ENCODE peak calls at places on chromosomes 11 and 22, in nine cellular contexts. One of them, this sample, is unnamed.

GRCh38 chr11:75264971-75265370 is 24.4 kb downstream of the TPBGL start:
- DNase-seq in dorsolateral prefrontal cortex: no peak
- DNase-seq in AG04450: no peak
- DNase-seq in choroid plexus epithelial cell: no peak
- DNase-seq in colonic mucosa: no peak
- DNase-seq in tibial artery: peak
- DNase-seq in astrocyte of the cerebellum: no peak
- DNase-seq in Peyer's patch: no peak
- DNase-seq in GM12865: no peak
- DNase-seq in this sample: no peak

GRCh38 chr11:5610446-5610845 is 14.0 kb downstream of the TRIM6 start:
- DNase-seq in dorsolateral prefrontal cortex: no peak
- DNase-seq in AG04450: no peak
- DNase-seq in choroid plexus epithelial cell: no peak
- DNase-seq in colonic mucosa: no peak
- DNase-seq in tibial artery: no peak
- DNase-seq in astrocyte of the cerebellum: no peak
- DNase-seq in Peyer's patch: no peak
- DNase-seq in GM12865: no peak
- DNase-seq in this sample: no peak

GRCh38 chr22:44464000-44464399 is 34.0 kb downstream of the RTL6 start:
- DNase-seq in dorsolateral prefrontal cortex: no peak
- DNase-seq in AG04450: no peak
- DNase-seq in choroid plexus epithelial cell: no peak
- DNase-seq in colonic mucosa: no peak
- DNase-seq in tibial artery: no peak
- DNase-seq in astrocyte of the cerebellum: no peak
- DNase-seq in Peyer's patch: no peak
- DNase-seq in GM12865: no peak
- DNase-seq in this sample: no peak

GRCh38 chr22:46622081-46622521 is 1.9 kb downstream of the GRAMD4 start:
- DNase-seq in dorsolateral prefrontal cortex: no peak
- DNase-seq in AG04450: no peak
- DNase-seq in choroid plexus epithelial cell: no peak
- DNase-seq in colonic mucosa: no peak
- DNase-seq in tibial artery: no peak
- DNase-seq in astrocyte of the cerebellum: no peak
- DNase-seq in Peyer's patch: no peak
- DNase-seq in GM12865: no peak
- DNase-seq in this sample: no peak

GRCh38 chr22:42364641-42365336 is 67.4 kb downstream of the NFAM1 start:
- DNase-seq in dorsolateral prefrontal cortex: no peak
- DNase-seq in AG04450: no peak
- DNase-seq in choroid plexus epithelial cell: peak
- DNase-seq in colonic mucosa: no peak
- DNase-seq in tibial artery: no peak
- DNase-seq in astrocyte of the cerebellum: no peak
- DNase-seq in Peyer's patch: no peak
- DNase-seq in GM12865: no peak
- DNase-seq in this sample: no peak

GRCh38 chr11:96149743-96150555 is 193.0 kb downstream of the MAML2 start:
- DNase-seq in dorsolateral prefrontal cortex: no peak
- DNase-seq in AG04450: peak
- DNase-seq in choroid plexus epithelial cell: peak
- DNase-seq in colonic mucosa: no peak
- DNase-seq in tibial artery: no peak
- DNase-seq in astrocyte of the cerebellum: no peak
- DNase-seq in Peyer's patch: no peak
- DNase-seq in GM12865: no peak
- DNase-seq in this sample: no peak

GRCh38 chr11:118438314-118438931 is 2.1 kb downstream of the KMT2A start:
- DNase-seq in dorsolateral prefrontal cortex: no peak
- DNase-seq in AG04450: peak
- DNase-seq in choroid plexus epithelial cell: peak
- DNase-seq in colonic mucosa: peak
- DNase-seq in tibial artery: peak
- DNase-seq in astrocyte of the cerebellum: peak
- DNase-seq in Peyer's patch: no peak
- DNase-seq in GM12865: peak
- DNase-seq in this sample: no peak

GRCh38 chr22:21038405-21038804 is 6.0 kb upstream of the SLC7A4 start:
- DNase-seq in dorsolateral prefrontal cortex: no peak
- DNase-seq in AG04450: no peak
- DNase-seq in choroid plexus epithelial cell: peak
- DNase-seq in colonic mucosa: no peak
- DNase-seq in tibial artery: no peak
- DNase-seq in astrocyte of the cerebellum: no peak
- DNase-seq in Peyer's patch: no peak
- DNase-seq in GM12865: no peak
- DNase-seq in this sample: no peak

GRCh38 chr11:41281131-41281742 is 178.2 kb downstream of the LRRC4C start:
- DNase-seq in dorsolateral prefrontal cortex: no peak
- DNase-seq in AG04450: no peak
- DNase-seq in choroid plexus epithelial cell: peak
- DNase-seq in colonic mucosa: no peak
- DNase-seq in tibial artery: no peak
- DNase-seq in astrocyte of the cerebellum: peak
- DNase-seq in Peyer's patch: no peak
- DNase-seq in GM12865: no peak
- DNase-seq in this sample: no peak

GRCh38 chr22:49181942-49182341 is 645.7 kb downstream of the BRD1 start:
- DNase-seq in dorsolateral prefrontal cortex: no peak
- DNase-seq in AG04450: no peak
- DNase-seq in choroid plexus epithelial cell: no peak
- DNase-seq in colonic mucosa: no peak
- DNase-seq in tibial artery: no peak
- DNase-seq in astrocyte of the cerebellum: no peak
- DNase-seq in Peyer's patch: peak
- DNase-seq in GM12865: no peak
- DNase-seq in this sample: no peak

GRCh38 chr11:129911298-129911697 is 15.9 kb upstream of the NFRKB start:
- DNase-seq in dorsolateral prefrontal cortex: no peak
- DNase-seq in AG04450: no peak
- DNase-seq in choroid plexus epithelial cell: peak
- DNase-seq in colonic mucosa: no peak
- DNase-seq in tibial artery: no peak
- DNase-seq in astrocyte of the cerebellum: no peak
- DNase-seq in Peyer's patch: no peak
- DNase-seq in GM12865: no peak
- DNase-seq in this sample: no peak

GRCh38 chr11:128116447-128117240 is 470.7 kb downstream of the ETS1 start:
- DNase-seq in dorsolateral prefrontal cortex: no peak
- DNase-seq in AG04450: no peak
- DNase-seq in choroid plexus epithelial cell: peak
- DNase-seq in colonic mucosa: no peak
- DNase-seq in tibial artery: no peak
- DNase-seq in astrocyte of the cerebellum: no peak
- DNase-seq in Peyer's patch: no peak
- DNase-seq in GM12865: no peak
- DNase-seq in this sample: no peak

GRCh38 chr11:32830796-32831195 is 1.1 kb downstream of the PRRG4 start:
- DNase-seq in dorsolateral prefrontal cortex: no peak
- DNase-seq in AG04450: no peak
- DNase-seq in choroid plexus epithelial cell: no peak
- DNase-seq in colonic mucosa: no peak
- DNase-seq in tibial artery: no peak
- DNase-seq in astrocyte of the cerebellum: no peak
- DNase-seq in Peyer's patch: no peak
- DNase-seq in GM12865: no peak
- DNase-seq in this sample: no peak
- H3K4me3 ChIP-seq in dorsolateral prefrontal cortex: no peak
- H3K4me3 ChIP-seq in AG04450: no peak
- H3K4me3 ChIP-seq in choroid plexus epithelial cell: no peak
- H3K4me3 ChIP-seq in colonic mucosa: peak
- H3K4me3 ChIP-seq in tibial artery: no peak
- H3K4me3 ChIP-seq in astrocyte of the cerebellum: no peak
- H3K4me3 ChIP-seq in Peyer's patch: peak
- H3K4me3 ChIP-seq in GM12865: no peak
- H3K4me3 ChIP-seq in this sample: no peak

DNA sequence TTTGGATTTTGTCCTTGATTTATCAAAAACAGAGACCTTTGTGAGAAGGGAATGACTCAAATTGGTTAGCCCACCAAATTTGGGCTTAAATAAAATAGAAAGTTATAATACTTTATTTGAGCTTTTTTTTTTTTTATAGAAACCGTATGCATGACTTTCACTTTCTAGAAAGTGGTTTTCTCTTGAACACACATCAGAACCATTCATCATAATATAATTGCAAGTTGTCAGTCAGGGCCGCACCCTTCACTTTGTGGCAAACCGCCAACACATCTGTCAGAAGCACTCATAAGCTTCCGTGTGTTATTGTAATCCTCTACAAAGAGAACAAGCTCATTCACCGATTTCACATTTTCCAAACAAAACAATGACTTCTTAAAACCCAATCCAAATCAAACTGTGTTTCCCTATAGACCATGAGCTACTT is 76.1 kb downstream of the SOX6 start:
- DNase-seq in dorsolateral prefrontal cortex: no peak
- DNase-seq in AG04450: no peak
- DNase-seq in choroid plexus epithelial cell: no peak
- DNase-seq in colonic mucosa: peak
- DNase-seq in tibial artery: no peak
- DNase-seq in astrocyte of the cerebellum: no peak
- DNase-seq in Peyer's patch: peak
- DNase-seq in GM12865: peak
- DNase-seq in this sample: no peak
- H3K4me3 ChIP-seq in dorsolateral prefrontal cortex: no peak
- H3K4me3 ChIP-seq in AG04450: no peak
- H3K4me3 ChIP-seq in choroid plexus epithelial cell: no peak
- H3K4me3 ChIP-seq in colonic mucosa: no peak
- H3K4me3 ChIP-seq in tibial artery: no peak
- H3K4me3 ChIP-seq in astrocyte of the cerebellum: no peak
- H3K4me3 ChIP-seq in Peyer's patch: peak
- H3K4me3 ChIP-seq in GM12865: no peak
- H3K4me3 ChIP-seq in this sample: no peak

GRCh38 chr22:47813661-47814060 is 1051.2 kb downstream of the TBC1D22A start:
- DNase-seq in dorsolateral prefrontal cortex: no peak
- DNase-seq in AG04450: no peak
- DNase-seq in choroid plexus epithelial cell: no peak
- DNase-seq in colonic mucosa: no peak
- DNase-seq in tibial artery: no peak
- DNase-seq in astrocyte of the cerebellum: no peak
- DNase-seq in Peyer's patch: no peak
- DNase-seq in GM12865: no peak
- DNase-seq in this sample: no peak

GRCh38 chr22:47816121-47816915 is 1053.9 kb downstream of the TBC1D22A start:
- DNase-seq in dorsolateral prefrontal cortex: no peak
- DNase-seq in AG04450: no peak
- DNase-seq in choroid plexus epithelial cell: no peak
- DNase-seq in colonic mucosa: no peak
- DNase-seq in tibial artery: no peak
- DNase-seq in astrocyte of the cerebellum: no peak
- DNase-seq in Peyer's patch: no peak
- DNase-seq in GM12865: no peak
- DNase-seq in this sample: no peak

GRCh38 chr22:47814474-47814873 is 1052.0 kb downstream of the TBC1D22A start:
- DNase-seq in dorsolateral prefrontal cortex: no peak
- DNase-seq in AG04450: no peak
- DNase-seq in choroid plexus epithelial cell: no peak
- DNase-seq in colonic mucosa: no peak
- DNase-seq in tibial artery: no peak
- DNase-seq in astrocyte of the cerebellum: no peak
- DNase-seq in Peyer's patch: no peak
- DNase-seq in GM12865: no peak
- DNase-seq in this sample: no peak

GRCh38 chr22:47818496-47818895 is 1056.0 kb downstream of the TBC1D22A start:
- DNase-seq in dorsolateral prefrontal cortex: no peak
- DNase-seq in AG04450: no peak
- DNase-seq in choroid plexus epithelial cell: no peak
- DNase-seq in colonic mucosa: no peak
- DNase-seq in tibial artery: no peak
- DNase-seq in astrocyte of the cerebellum: no peak
- DNase-seq in Peyer's patch: no peak
- DNase-seq in GM12865: no peak
- DNase-seq in this sample: no peak

GRCh38 chr22:47817380-47817779 is 1054.9 kb downstream of the TBC1D22A start:
- DNase-seq in dorsolateral prefrontal cortex: no peak
- DNase-seq in AG04450: no peak
- DNase-seq in choroid plexus epithelial cell: no peak
- DNase-seq in colonic mucosa: no peak
- DNase-seq in tibial artery: no peak
- DNase-seq in astrocyte of the cerebellum: no peak
- DNase-seq in Peyer's patch: no peak
- DNase-seq in GM12865: no peak
- DNase-seq in this sample: no peak
- H3K4me3 ChIP-seq in dorsolateral prefrontal cortex: no peak
- H3K4me3 ChIP-seq in AG04450: no peak
- H3K4me3 ChIP-seq in choroid plexus epithelial cell: no peak
- H3K4me3 ChIP-seq in colonic mucosa: no peak
- H3K4me3 ChIP-seq in tibial artery: no peak
- H3K4me3 ChIP-seq in astrocyte of the cerebellum: no peak
- H3K4me3 ChIP-seq in Peyer's patch: no peak
- H3K4me3 ChIP-seq in GM12865: no peak
- H3K4me3 ChIP-seq in this sample: no peak

GRCh38 chr11:14359573-14360031 is 619 bp upstream of the RRAS2 start:
- DNase-seq in dorsolateral prefrontal cortex: no peak
- DNase-seq in AG04450: no peak
- DNase-seq in choroid plexus epithelial cell: no peak
- DNase-seq in colonic mucosa: no peak
- DNase-seq in tibial artery: no peak
- DNase-seq in astrocyte of the cerebellum: no peak
- DNase-seq in Peyer's patch: no peak
- DNase-seq in GM12865: no peak
- DNase-seq in this sample: no peak
- H3K4me3 ChIP-seq in dorsolateral prefrontal cortex: peak
- H3K4me3 ChIP-seq in AG04450: peak
- H3K4me3 ChIP-seq in choroid plexus epithelial cell: peak
- H3K4me3 ChIP-seq in colonic mucosa: no peak
- H3K4me3 ChIP-seq in tibial artery: peak
- H3K4me3 ChIP-seq in astrocyte of the cerebellum: peak
- H3K4me3 ChIP-seq in Peyer's patch: peak
- H3K4me3 ChIP-seq in GM12865: no peak
- H3K4me3 ChIP-seq in this sample: no peak

DNA sequence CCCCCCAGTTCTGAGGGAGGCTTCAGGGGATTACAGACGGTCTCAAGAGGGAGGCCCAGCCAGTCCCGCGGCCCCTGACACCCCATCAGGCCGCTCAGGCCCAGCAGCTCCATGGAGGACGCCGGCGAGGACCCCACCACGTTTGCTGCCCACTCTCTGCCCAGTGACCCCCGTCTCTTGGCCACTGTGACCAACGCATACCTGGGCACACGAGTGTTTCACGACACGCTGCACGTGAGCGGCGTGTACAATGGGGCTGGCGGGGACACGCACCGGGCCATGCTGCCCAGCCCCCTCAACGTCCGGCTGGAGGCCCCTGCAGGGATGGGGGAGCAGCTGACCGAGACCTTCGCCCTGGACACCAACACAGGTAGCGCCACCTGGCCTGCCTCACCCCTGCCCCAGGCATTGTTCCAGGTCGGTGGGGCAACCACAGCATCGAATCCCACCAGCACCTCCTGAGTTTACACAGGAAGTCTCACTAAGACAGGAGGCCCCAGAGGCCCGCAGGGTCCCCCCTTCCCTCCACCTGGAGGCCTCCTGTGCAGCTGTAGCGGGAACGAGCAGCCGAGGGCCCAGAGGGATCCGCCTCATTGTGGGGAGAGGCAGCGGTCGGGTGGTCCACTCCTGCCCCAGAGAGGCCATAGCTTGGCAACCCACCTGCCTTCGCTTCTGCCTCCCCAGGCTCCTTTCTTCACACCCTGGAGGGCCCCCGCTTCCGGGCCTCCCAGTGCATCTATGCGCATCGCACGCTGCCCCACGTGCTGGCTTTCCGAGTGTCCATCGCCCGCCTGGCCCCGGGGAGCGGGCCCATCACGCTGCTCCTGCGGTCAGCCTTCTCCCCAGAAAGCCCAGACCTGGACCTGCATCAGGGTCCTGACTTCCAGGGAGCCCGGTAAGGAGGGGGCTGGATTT is 1.0 kb downstream of the PGGHG start:
- DNase-seq in dorsolateral prefrontal cortex: peak
- DNase-seq in AG04450: no peak
- DNase-seq in choroid plexus epithelial cell: no peak
- DNase-seq in colonic mucosa: no peak
- DNase-seq in tibial artery: peak
- DNase-seq in astrocyte of the cerebellum: no peak
- DNase-seq in Peyer's patch: peak
- DNase-seq in GM12865: no peak
- DNase-seq in this sample: no peak
- H3K4me3 ChIP-seq in dorsolateral prefrontal cortex: peak
- H3K4me3 ChIP-seq in AG04450: peak
- H3K4me3 ChIP-seq in choroid plexus epithelial cell: no peak
- H3K4me3 ChIP-seq in colonic mucosa: peak
- H3K4me3 ChIP-seq in tibial artery: peak
- H3K4me3 ChIP-seq in astrocyte of the cerebellum: peak
- H3K4me3 ChIP-seq in Peyer's patch: peak
- H3K4me3 ChIP-seq in GM12865: peak
- H3K4me3 ChIP-seq in this sample: no peak

This sample was measured in iPS DF 6.9.